ENCODE peak calls at places on chromosomes 1 and 21, in seven cellular contexts. H, G, R, Z, X, F and S are unnamed samples.

GRCh38 chr1:30790850-30791778 is 33.5 kb upstream of the LAPTM5 start:
- DNase-seq in G (no peak), H (no peak), R (no peak), X (no peak), Z (peak; percentile 41), F (no peak), S (no peak)

GRCh38 chr1:46134660-46135331 is 2.4 kb upstream of the PIK3R3 start:
- DNase-seq in Z (peak; percentile 56), H (peak; percentile 95), R (no peak), X (no peak), F (no peak), G (no peak), S (no peak)

GRCh38 chr1:71049951-71050598 is 2.5 kb upstream of the PTGER3 start:
- DNase-seq in H (peak; percentile 72), G (peak; percentile 30), Z (peak; percentile 25), X (peak; percentile 64), F (no peak), R (peak; percentile 43), S (peak; percentile 61)

GRCh38 chr1:210598135-210598652 is 269.5 kb downstream of the HHAT start:
- DNase-seq in Z (no peak), H (peak; percentile 97), R (no peak), X (peak; percentile 20), G (peak; percentile 66), F (no peak), S (no peak)

GRCh38 chr1:30537279-30537678 is 186.1 kb downstream of the MATN1 start:
- DNase-seq in R (no peak), H (no peak), Z (no peak), G (no peak), X (no peak), F (no peak), S (no peak)

GRCh38 chr1:248807067-248807737 is 18.5 kb downstream of the SH3BP5L start:
- DNase-seq in R (peak; percentile 77), G (peak; percentile 37), H (peak; percentile 39), F (no peak), X (peak; percentile 50), Z (no peak), S (peak; percentile 4)

GRCh38 chr1:21909787-21910503 is 27.2 kb downstream of the HSPG2 start:
- DNase-seq in Z (peak; percentile 33), X (no peak), R (no peak), G (no peak), H (peak; percentile 60), F (no peak), S (no peak)

GRCh38 chr1:42746436-42747105 is 6.5 kb upstream of the CLDN19 start:
- DNase-seq in Z (no peak), R (no peak), H (no peak), F (no peak), G (no peak), X (no peak), S (no peak)

GRCh38 chr1:2199042-2199810 is 4.7 kb upstream of the FAAP20 start:
- DNase-seq in F (no peak), Z (peak; percentile 26), X (peak; percentile 63), G (peak; percentile 91), H (peak; percentile 85), R (peak; percentile 91), S (peak; percentile 74)

GRCh38 chr1:39275836-39276507 is 71.5 kb downstream of the MACF1 start:
- DNase-seq in R (no peak), H (no peak), F (no peak), Z (no peak), X (no peak), G (no peak), S (no peak)

GRCh38 chr21:37374026-37374425 is 7.5 kb downstream of the DYRK1A start:
- DNase-seq in Z (no peak), X (no peak), R (no peak), H (peak; percentile 72), F (no peak), G (no peak), S (no peak)

GRCh38 chr1:31939484-31940329 is 1.5 kb upstream of the PTP4A2 start:
- DNase-seq in Z (peak; percentile 86), F (no peak), R (peak; percentile 76), G (peak; percentile 85), X (peak; percentile 87), H (peak; percentile 90), S (peak; percentile 87)

GRCh38 chr1:210125143-210125542 is 107.5 kb upstream of the SERTAD4 start:
- DNase-seq in H (no peak), X (no peak), G (no peak), Z (no peak), R (no peak), F (no peak), S (no peak)

GRCh38 chr1:28877132-28877781 is 37.1 kb upstream of the EPB41 start:
- DNase-seq in X (peak; percentile 62), Z (peak; percentile 28), G (peak; percentile 66), F (no peak), R (peak; percentile 81), H (peak; percentile 64), S (peak; percentile 79)

GRCh38 chr21:36635991-36636390 is 62.9 kb upstream of the SIM2 start:
- DNase-seq in X (no peak), Z (no peak), G (no peak), R (no peak), H (no peak), F (no peak), S (no peak)

GRCh38 chr1:206524739-206525364 is 17.5 kb downstream of the RASSF5 start:
- DNase-seq in X (no peak), R (no peak), F (no peak), H (no peak), G (no peak), Z (no peak), S (no peak)

GRCh38 chr1:94029135-94029993 is 91.6 kb downstream of the ABCA4 start:
- DNase-seq in X (no peak), R (no peak), Z (no peak), G (no peak), F (no peak), H (no peak), S (no peak)

DNA sequence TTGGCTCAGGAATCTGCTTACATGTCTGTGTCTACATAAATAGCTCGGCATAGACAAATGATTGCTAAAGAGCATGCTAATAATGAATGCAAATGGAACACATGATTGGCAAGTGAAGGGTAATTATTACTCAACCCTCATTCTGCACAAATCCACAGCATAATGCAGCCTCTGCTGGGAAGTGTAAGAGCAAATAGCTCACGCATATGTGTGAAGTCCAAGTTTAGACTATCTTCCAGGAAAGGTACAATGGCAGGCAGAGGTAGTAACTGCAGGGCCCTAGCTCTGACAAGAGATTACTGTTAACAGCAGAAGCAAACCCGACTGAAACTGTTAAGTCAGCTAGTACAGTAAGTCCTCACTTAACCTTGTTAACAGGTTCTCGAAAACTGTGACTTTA is 7.0 kb upstream of the IL6R start:
- DNase-seq in G (no peak), F (no peak), X (no peak), Z (no peak), H (no peak), R (no peak), S (no peak)
- TF ChIP-seq CEBPB in G (no peak), F (no peak), X (peak; percentile 14), Z (no peak), H (no peak), R (no peak), S (no peak)

DNA sequence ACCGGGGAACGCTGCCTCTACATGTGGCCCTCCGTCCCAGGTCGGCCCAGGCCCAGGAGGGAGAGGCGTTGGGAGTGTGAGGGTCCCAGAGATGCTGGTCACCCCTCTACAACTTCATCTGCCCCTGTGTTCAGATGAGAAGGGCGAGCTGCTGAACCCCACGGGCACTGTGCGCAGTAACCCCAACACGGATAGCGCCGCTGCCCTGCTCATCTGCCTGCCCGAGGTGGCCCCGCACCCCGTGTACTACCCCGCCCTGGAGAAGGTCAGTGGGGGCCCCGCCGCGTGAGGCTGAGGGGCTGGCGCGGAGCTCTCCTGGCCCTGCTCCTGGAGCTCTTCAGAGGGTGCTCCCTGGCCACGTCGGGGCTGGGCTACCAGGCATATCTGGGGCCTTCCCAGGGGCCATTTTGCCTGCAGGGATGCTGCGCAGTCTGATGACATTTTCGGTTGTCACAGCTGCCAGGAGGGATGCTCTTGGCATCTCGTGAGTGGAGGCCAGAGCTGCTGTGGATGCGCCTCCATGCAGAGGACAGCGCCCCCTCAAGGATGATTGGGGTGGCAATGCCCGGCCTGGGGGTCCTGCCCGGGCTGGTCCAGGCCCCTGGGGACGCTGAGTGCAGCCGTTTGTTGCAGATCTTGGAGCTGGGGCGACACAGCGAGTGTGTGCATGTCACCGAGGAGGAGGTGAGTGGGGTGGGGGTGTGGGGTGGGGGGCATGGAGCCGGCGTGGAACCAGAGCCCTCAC is 68.6 kb downstream of the PIK3CD start:
- DNase-seq in F (no peak), R (no peak), Z (no peak), H (no peak), G (no peak), X (no peak), S (no peak)
- TF ChIP-seq CEBPB in F (no peak), R (no peak), Z (no peak), H (no peak), G (no peak), X (no peak), S (no peak)

GRCh38 chr1:9129391-9130041 is 614 bp upstream of the GPR157 start:
- DNase-seq in H (no peak), F (peak; percentile 75), Z (peak; percentile 65), X (peak; percentile 78), R (peak; percentile 98), G (peak; percentile 76), S (peak; percentile 69)

GRCh38 chr1:9128520-9129371 is at the start of gene GPR157:
- DNase-seq in Z (no peak), R (peak; percentile 100), H (peak; percentile 61), G (peak; percentile 86), F (peak; percentile 33), X (peak; percentile 62), S (peak; percentile 70)

GRCh38 chr1:9127395-9128160 is 1.3 kb downstream of the GPR157 start:
- DNase-seq in G (no peak), Z (no peak), R (no peak), H (no peak), X (no peak), F (no peak), S (no peak)

GRCh38 chr1:9126511-9126910 is 2.4 kb downstream of the GPR157 start:
- DNase-seq in X (no peak), G (no peak), H (no peak), R (no peak), F (no peak), Z (no peak), S (no peak)

DNA sequence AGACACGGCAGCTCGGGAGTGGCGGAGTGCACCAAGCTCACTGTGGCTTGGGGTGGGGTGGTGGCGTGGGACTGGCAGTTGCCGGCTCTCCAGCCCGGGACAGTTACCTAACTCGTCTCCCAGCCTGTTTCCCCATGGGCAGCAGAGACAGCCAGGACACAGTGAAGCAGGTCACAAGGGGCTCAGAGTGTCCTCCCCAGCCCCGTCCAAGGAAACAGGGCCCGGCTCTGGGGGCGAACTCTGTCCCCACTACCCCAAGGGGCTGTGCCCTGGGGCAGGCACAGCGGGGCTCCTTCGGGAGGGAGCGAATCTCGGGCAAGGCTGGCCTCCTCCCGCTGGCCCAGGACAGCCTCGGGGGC is 762 bp downstream of the GPR157 start:
- DNase-seq in Z (no peak), X (no peak), F (no peak), R (no peak), G (peak; percentile 21), H (no peak), S (no peak)
- TF ChIP-seq CEBPB in Z (no peak), X (no peak), F (no peak), R (no peak), G (no peak), H (no peak), S (no peak)

DNA sequence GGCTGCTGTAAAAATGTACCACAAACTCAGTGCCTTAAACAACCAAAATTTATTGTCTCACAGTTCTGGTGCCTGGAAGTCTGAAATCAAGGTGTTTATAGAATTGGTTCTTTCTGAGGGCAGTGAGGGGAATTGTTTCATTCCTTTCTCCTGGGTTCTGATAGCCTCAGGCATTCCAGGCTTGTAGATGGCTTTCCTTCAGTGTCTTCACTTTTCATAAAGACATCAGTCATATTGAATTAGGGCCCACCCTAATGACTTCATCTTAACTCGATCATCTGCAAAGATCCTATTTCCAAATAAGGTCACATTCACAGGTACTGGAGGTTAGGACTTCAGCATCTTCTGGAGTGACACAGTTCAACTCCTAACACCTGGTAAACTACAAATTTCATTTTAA is 15.0 kb downstream of the CDKN2C start:
- DNase-seq in F (no peak), H (no peak), G (no peak), X (no peak), R (no peak), Z (no peak), S (no peak)
- TF ChIP-seq CEBPB in F (no peak), H (no peak), G (no peak), X (no peak), R (no peak), Z (no peak), S (no peak)